ENCODE peak calls at places on chromosome 11, in ten cellular contexts. L, F, T, B, U, W, H, E, O and A are unnamed samples.

GRCh38 chr11:120337133-120337895 is 1.1 kb downstream of the ARHGEF12 start:
- DNase-seq in H (peak; percentile 37), B (peak; percentile 36), E (peak; percentile 41), W (no peak), T (no peak), F (peak; percentile 30), O (no peak), U (no peak), L (no peak), A (no peak)

GRCh38 chr11:58567889-58568512 is 7.7 kb downstream of the LPXN start:
- DNase-seq in U (no peak), E (peak; percentile 80), W (peak; percentile 64), B (peak; percentile 51), O (peak; percentile 45), T (no peak), L (peak; percentile 58), H (peak; percentile 50), F (peak; percentile 69), A (peak; percentile 50)

GRCh38 chr11:61509058-61510029 is 795 bp downstream of the LRRC10B start:
- DNase-seq in W (peak; percentile 63), H (peak; percentile 70), L (peak; percentile 90), T (peak; percentile 15), E (peak; percentile 92), F (peak; percentile 80), U (no peak), B (peak; percentile 89), O (peak; percentile 23), A (peak; percentile 22)

GRCh38 chr11:122808494-122808893 is 29.8 kb upstream of the CRTAM start:
- DNase-seq in W (peak; percentile 19), H (no peak), E (no peak), T (no peak), F (no peak), B (peak; percentile 72), U (no peak), L (no peak), O (no peak), A (no peak)

GRCh38 chr11:125940145-125940544 is 5.7 kb upstream of the VSIG10L2 start:
- DNase-seq in E (no peak), H (no peak), W (no peak), F (no peak), U (no peak), T (no peak), O (no peak), B (no peak), L (no peak), A (no peak)

GRCh38 chr11:8321876-8322275 is 58.2 kb upstream of the LMO1 start:
- DNase-seq in L (no peak), W (no peak), O (no peak), E (no peak), F (no peak), B (no peak), U (no peak), H (no peak), T (no peak), A (no peak)

GRCh38 chr11:41895106-41895505 is 435.7 kb upstream of the LRRC4C start:
- DNase-seq in L (no peak), H (no peak), T (no peak), W (no peak), U (no peak), O (no peak), F (no peak), E (no peak), B (no peak), A (no peak)

GRCh38 chr11:122207921-122208764 is 92.1 kb upstream of the BLID start:
- DNase-seq in B (no peak), T (no peak), H (no peak), F (no peak), U (no peak), E (no peak), W (no peak), O (no peak), L (no peak), A (no peak)

GRCh38 chr11:61528114-61528513 is 19.6 kb downstream of the LRRC10B start:
- DNase-seq in W (no peak), T (no peak), U (no peak), B (no peak), H (no peak), L (no peak), O (no peak), E (no peak), F (no peak), A (no peak)